ENCODE peak calls at places on chromosome 5, in four cellular contexts. X, Q, V and U are unnamed samples. For H3K27me3 and H3K9me3, the result is how much of the 10 kb centered on the place peaks cover.

GRCh38 chr5:106311230-106311629 is 1359.5 kb downstream of the EFNA5 start:
- DNase-seq in Q (no peak), V (no peak), X (no peak), U (no peak)

GRCh38 chr5:131581710-131582109 is 53.3 kb downstream of the RAPGEF6 start:
- DNase-seq in Q (no peak), V (no peak), X (no peak), U (no peak)

GRCh38 chr5:80216753-80217596 is 38.9 kb downstream of the SERINC5 start:
- DNase-seq in X (peak), V (peak), Q (no peak), U (peak)

GRCh38 chr5:76958976-76959767 is 6.3 kb downstream of the CRHBP start:
- DNase-seq in X (no peak), Q (no peak), V (no peak), U (no peak)

GRCh38 chr5:68484307-68485068 is 268.9 kb downstream of the PIK3R1 start:
- DNase-seq in V (no peak), Q (no peak), X (no peak), U (no peak)

GRCh38 chr5:135007305-135007704 is 26.7 kb downstream of the PITX1 start:
- DNase-seq in X (no peak), V (no peak), Q (peak), U (peak)

GRCh38 chr5:126675338-126675737 is 74.6 kb downstream of the PHAX start:
- DNase-seq in V (no peak), X (no peak), Q (no peak), U (no peak)

GRCh38 chr5:38758774-38759423 is 86.9 kb upstream of the OSMR start:
- DNase-seq in X (no peak), Q (no peak), V (no peak), U (no peak)

GRCh38 chr5:149550267-149550582 is 1.0 kb downstream of the CSNK1A1 start:
- DNase-seq in V (peak), Q (no peak), X (no peak), U (no peak)

GRCh38 chr5:79800979-79801827 is 111.6 kb downstream of the CMYA5 start:
- DNase-seq in Q (no peak), V (no peak), X (no peak), U (no peak)

GRCh38 chr5:37552770-37553719 is 173.9 kb downstream of the WDR70 start:
- DNase-seq in V (no peak), X (no peak), Q (no peak), U (no peak)

GRCh38 chr5:169577966-169578365 is 5.6 kb upstream of the SPDL1 start:
- DNase-seq in X (no peak), Q (no peak), V (no peak), U (no peak)

GRCh38 chr5:153974131-153974812 is 64.4 kb downstream of the FAM114A2 start:
- DNase-seq in Q (no peak), X (no peak), V (peak), U (no peak)

GRCh38 chr5:39370555-39371366 is 6.5 kb upstream of the C9 start:
- DNase-seq in X (no peak), Q (no peak), V (no peak), U (no peak)

GRCh38 chr5:2261002-2261703 is 378.4 kb upstream of the IRX4 start:
- DNase-seq in Q (no peak), X (no peak), V (no peak), U (no peak)

GRCh38 chr5:126509339-126509738 is 85.7 kb downstream of the ALDH7A1 start:
- DNase-seq in Q (no peak), V (no peak), X (no peak), U (no peak)

GRCh38 chr5:35374584-35374983 is 144.3 kb upstream of the PRLR start:
- DNase-seq in X (no peak), V (no peak), Q (no peak), U (no peak)

GRCh38 chr5:126732716-126733115 is 44.2 kb upstream of the LMNB1 start:
- DNase-seq in X (no peak), Q (peak), V (no peak), U (no peak)

GRCh38 chr5:95619518-95620029 is 313 bp upstream of the GPR150 start:
- DNase-seq in V (no peak), X (no peak), Q (no peak), U (no peak)
- H3K27me3 ChIP-seq in V (under half), X (under half), Q (under half), U (under half)

DNA sequence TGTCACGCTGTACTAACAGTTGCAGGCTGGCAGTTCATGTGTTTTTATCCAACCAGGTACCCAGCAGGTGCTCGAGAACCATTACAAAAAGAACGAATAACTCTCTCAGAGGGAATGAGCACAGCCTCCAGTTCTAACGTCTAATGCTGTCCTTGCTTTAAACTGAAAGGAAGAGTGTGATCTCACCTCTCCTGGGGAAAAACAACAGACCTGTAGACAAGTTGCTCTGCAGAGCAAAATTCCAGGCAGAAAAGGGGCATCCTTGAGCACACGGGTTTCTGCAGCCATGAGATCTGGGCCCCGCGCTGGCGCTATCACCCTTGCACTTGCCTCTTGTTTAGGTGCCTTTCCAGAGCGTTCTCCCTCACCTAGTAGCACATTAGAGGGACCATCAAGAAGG is 92.5 kb upstream of the DNAH5 start:
- DNase-seq in X (no peak), V (no peak), Q (no peak), U (no peak)
- H3K27ac ChIP-seq in X (no peak), V (no peak), Q (peak), U (no peak)

GRCh38 chr5:141245250-141245717 is at the start of gene PCDHB15:
- DNase-seq in Q (no peak), V (peak), X (peak), U (no peak)

GRCh38 chr5:141250576-141250975 is 5.4 kb downstream of the PCDHB15 start:
- DNase-seq in Q (no peak), X (no peak), V (no peak), U (no peak)
- H3K9me3 ChIP-seq in Q (under half), X (under half), V (under half), U (under half)

GRCh38 chr5:59038169-59039002 is 455.5 kb downstream of the RAB3C start:
- DNase-seq in X (no peak), V (no peak), Q (no peak), U (no peak)

GRCh38 chr5:59039003-59039295 is 456.1 kb downstream of the RAB3C start:
- DNase-seq in V (no peak), Q (no peak), X (no peak), U (no peak)

GRCh38 chr5:59040804-59041201 is 457.9 kb downstream of the RAB3C start:
- DNase-seq in V (no peak), X (no peak), Q (no peak), U (no peak)

GRCh38 chr5:59040007-59040803 is 457.3 kb downstream of the RAB3C start:
- DNase-seq in X (no peak), Q (no peak), V (no peak), U (no peak)

GRCh38 chr5:59039296-59040006 is 456.6 kb downstream of the RAB3C start:
- DNase-seq in Q (peak), V (peak), X (peak), U (peak)
- H3K27me3 ChIP-seq in Q (under half), V (under half), X (under half), U (under half)

GRCh38 chr5:52672459-52672858 is 115.3 kb upstream of the ITGA1 start:
- DNase-seq in X (no peak), Q (no peak), V (no peak), U (no peak)
- H3K27ac ChIP-seq in X (no peak), Q (no peak), V (no peak), U (no peak)

GRCh38 chr5:128850049-128850448 is 115.2 kb upstream of the SLC27A6 start:
- DNase-seq in Q (no peak), V (no peak), X (no peak), U (no peak)
- H3K9me3 ChIP-seq in Q (under half), V (under half), X (under half), U (under half)